ENCODE peak calls at places on chromosomes 12 and 14, in five cellular contexts. W, E, B, L and S are unnamed samples.

GRCh38 chr12:3231399-3231876 is 154.3 kb downstream of the TSPAN9 start:
- DNase-seq in E (no peak), W (peak; percentile 81), B (no peak), L (no peak), S (peak; percentile 48)

GRCh38 chr12:113846883-113847282 is 119.2 kb downstream of the RBM19 start:
- DNase-seq in W (no peak), B (no peak), E (no peak), L (peak; percentile 47), S (no peak)

GRCh38 chr12:57558864-57559263 is 9.0 kb downstream of the KIF5A start:
- DNase-seq in E (no peak), W (no peak), B (no peak), L (no peak), S (no peak)

GRCh38 chr12:30188602-30189326 is 405.0 kb upstream of the TMTC1 start:
- DNase-seq in L (no peak), E (no peak), W (no peak), B (no peak), S (no peak)

GRCh38 chr14:102644523-102644922 is 52.1 kb downstream of the RCOR1 start:
- DNase-seq in L (no peak), E (no peak), W (no peak), B (no peak), S (no peak)

GRCh38 chr12:101698782-101699347 is 1.4 kb downstream of the CHPT1 start:
- DNase-seq in B (peak; percentile 12), E (no peak), W (no peak), L (peak; percentile 46), S (no peak)

GRCh38 chr12:57626111-57626928 is 6.7 kb downstream of the B4GALNT1 start:
- DNase-seq in L (no peak), B (no peak), W (peak; percentile 46), E (no peak), S (no peak)

GRCh38 chr14:34030864-34031263 is 80.0 kb upstream of the EGLN3 start:
- DNase-seq in B (peak; percentile 35), L (peak; percentile 70), W (no peak), E (peak; percentile 54), S (no peak)

GRCh38 chr14:71380271-71380670 is 473.0 kb downstream of the PCNX1 start:
- DNase-seq in E (peak; percentile 97), B (peak; percentile 47), L (peak; percentile 38), W (no peak), S (no peak)

GRCh38 chr14:103078860-103079587 is 5.0 kb upstream of the LBHD2 start:
- DNase-seq in W (no peak), L (no peak), E (no peak), B (no peak), S (no peak)

GRCh38 chr12:67981236-67982164 is 7.7 kb upstream of the IFNG-AS1 start:
- DNase-seq in W (no peak), L (peak; percentile 70), B (peak; percentile 89), E (peak; percentile 58), S (no peak)

GRCh38 chr14:50062438-50063039 is 53.8 kb downstream of the VCPKMT start:
- DNase-seq in E (peak; percentile 35), B (peak; percentile 83), L (peak; percentile 85), W (no peak), S (no peak)

GRCh38 chr14:99237288-99237687 is 34.7 kb downstream of the BCL11B start:
- DNase-seq in E (no peak), L (no peak), W (no peak), B (no peak), S (no peak)

GRCh38 chr14:99626041-99626648 is 18.8 kb upstream of the HHIPL1 start:
- DNase-seq in L (no peak), E (no peak), B (peak; percentile 23), W (no peak), S (no peak)

GRCh38 chr12:83092101-83092500 is 405.4 kb downstream of the TMTC2 start:
- DNase-seq in E (no peak), L (no peak), W (no peak), B (no peak), S (peak; percentile 9)

GRCh38 chr14:50622978-50623377 is 45.1 kb downstream of the SAV1 start:
- DNase-seq in W (no peak), L (no peak), E (no peak), B (no peak), S (no peak)

GRCh38 chr12:131929530-131930456 is 717 bp downstream of the PUS1 start:
- DNase-seq in L (peak; percentile 46), B (peak; percentile 10), E (peak; percentile 25), W (no peak), S (no peak)

GRCh38 chr12:1517007-1517406 is 77.4 kb downstream of the FBXL14 start:
- DNase-seq in W (peak; percentile 90), B (peak; percentile 82), L (peak; percentile 54), E (peak; percentile 73), S (no peak)

GRCh38 chr12:46483572-46484395 is 111.2 kb upstream of the SLC38A2 start:
- DNase-seq in B (peak; percentile 59), E (no peak), W (no peak), L (peak; percentile 66), S (no peak)

DNA sequence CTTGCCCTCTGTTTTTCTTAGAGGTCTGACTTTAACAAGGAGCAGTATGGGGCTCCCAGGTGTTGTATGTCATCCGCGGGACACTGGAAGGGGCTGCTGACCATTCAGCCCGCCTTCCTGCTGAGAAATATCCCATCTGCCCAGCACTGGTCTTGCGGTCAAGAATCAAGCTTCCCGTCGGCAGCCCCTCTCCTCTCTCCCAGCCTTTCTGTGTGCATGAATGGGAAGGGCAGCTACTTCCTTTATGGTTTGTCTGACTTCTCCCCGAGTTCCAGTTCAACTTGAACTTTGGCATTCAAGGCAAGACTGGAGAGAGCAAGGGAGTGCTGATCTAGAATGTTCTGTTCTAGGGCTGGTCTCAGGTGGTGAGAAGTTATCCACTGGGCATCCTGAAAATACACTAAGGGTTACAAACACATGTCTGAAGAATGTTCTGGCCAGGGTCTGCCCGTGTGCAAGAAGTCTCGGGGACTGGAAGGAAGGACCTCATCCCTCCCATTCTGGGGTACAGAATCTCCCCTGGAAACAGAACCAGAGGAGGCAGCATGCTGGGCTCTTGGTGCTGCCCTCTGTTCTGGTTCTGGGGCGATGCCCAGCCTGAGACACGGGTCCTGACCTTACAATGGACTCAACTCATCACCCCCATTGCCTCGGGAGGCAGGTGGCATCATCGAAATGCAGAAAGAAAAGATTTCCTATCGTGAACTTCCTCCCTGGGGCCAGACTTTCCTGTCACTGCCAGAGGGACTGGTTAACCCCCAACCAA is 51.7 kb downstream of the PSMA6 start:
- DNase-seq in E (no peak), L (no peak), W (no peak), B (no peak), S (no peak)
- H2AK5ac ChIP-seq in E (peak overlapping the region; percentile 37), L (no peak overlapping the region), W (no peak overlapping the region), B (no peak overlapping the region), S (no peak overlapping the region)

DNA sequence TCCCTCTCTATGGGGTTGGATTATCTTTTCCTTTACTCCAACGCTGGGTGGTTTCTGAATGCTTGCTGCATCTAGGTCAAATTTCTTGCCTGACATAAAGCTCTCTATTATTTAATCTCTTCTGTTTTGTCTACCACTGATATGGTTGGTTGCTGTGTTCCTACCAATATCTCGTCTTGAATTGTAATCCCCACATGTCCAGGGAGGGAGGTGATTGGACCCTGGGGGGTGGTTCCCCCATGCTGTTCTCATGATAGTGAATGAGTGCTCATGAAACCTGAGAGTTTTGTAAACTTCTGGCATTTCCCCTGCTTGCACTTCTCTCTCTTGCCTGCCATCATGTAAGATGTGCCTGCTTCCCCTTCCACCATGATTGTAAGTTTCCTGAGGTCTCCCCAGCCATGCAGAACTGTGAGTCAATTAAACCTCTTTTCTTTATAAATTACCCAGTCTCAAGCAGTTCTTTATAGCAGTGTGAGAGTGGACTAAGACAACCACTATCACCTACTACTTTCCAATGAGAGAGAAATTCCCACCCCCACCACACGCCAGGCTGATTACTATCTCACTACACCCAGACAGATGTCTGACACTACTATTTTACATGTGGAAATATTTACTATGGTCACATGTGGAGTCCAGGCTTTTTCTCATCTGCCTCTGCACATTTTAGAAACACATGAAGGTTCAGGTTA is 69.2 kb upstream of the ATP2B1 start:
- DNase-seq in W (no peak), L (no peak), B (no peak), E (no peak), S (no peak)
- H3K14ac ChIP-seq in W (no peak overlapping the region), L (no peak overlapping the region), B (peak overlapping the region; percentile 21), E (no peak overlapping the region), S (no peak overlapping the region)

DNA sequence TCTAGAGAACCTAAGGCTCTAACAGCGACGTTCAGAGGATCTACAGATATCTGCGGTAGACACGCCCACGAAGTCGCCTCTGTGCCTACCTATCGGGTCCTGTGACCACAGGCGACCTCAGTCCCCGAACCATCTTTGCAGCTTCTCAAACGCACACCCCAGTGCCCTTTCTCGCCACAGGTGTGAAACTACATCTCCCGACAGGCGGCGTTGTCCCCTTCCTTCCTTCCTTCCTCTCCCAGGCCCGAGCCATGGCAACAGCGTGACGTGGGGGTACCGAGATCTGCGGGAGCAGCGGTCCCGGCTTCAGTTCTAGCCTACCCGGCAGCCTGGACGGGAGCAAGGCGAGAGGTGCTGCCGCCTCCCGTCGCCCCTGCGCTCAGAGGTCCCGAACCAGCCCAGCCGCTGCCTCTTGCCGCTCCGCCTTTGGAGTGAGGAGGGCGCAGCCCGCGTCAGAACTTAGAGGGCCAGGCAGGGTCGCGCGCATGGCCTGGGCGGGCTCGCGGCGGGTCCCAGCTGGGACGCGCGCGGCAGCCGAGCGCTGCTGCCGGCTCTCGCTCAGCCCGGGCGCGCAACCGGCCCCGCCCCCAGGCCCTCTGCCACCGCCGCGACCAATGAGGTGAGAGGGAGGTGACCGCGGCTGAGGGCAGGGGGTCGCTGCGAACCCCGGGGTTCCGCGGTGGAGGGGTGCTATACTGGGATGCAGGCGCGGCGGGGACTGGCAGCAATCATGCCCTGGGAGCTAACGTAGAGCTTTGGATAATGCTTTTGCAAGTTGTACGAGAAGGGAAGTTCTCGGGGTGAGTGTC is at the start of gene COQ10A:
- DNase-seq in B (peak; percentile 82), E (peak; percentile 90), L (peak; percentile 93), W (peak; percentile 95), S (peak; percentile 87)
- H2BK5ac ChIP-seq in B (peak within 1 kb of the TSS; percentile 78), E (peak within 1 kb of the TSS; percentile 42), L (no peak within 1 kb of the TSS), W (peak within 1 kb of the TSS; percentile 99), S (peak within 1 kb of the TSS; percentile 70)

GRCh38 chr12:75341873-75342272 is 7.4 kb downstream of the GLIPR1L1 start:
- DNase-seq in L (no peak), B (peak; percentile 4), W (no peak), E (peak; percentile 87), S (no peak)
- H2AK5ac ChIP-seq in L (no peak overlapping the region), B (no peak overlapping the region), W (no peak overlapping the region), E (no peak overlapping the region), S (no peak overlapping the region)

GRCh38 chr14:90568405-90568804 is 171.6 kb downstream of the CALM1 start:
- DNase-seq in E (no peak), B (no peak), L (no peak), W (no peak), S (no peak)
- H3K14ac ChIP-seq in E (no peak overlapping the region), B (no peak overlapping the region), L (no peak overlapping the region), W (no peak overlapping the region), S (no peak overlapping the region)

DNA sequence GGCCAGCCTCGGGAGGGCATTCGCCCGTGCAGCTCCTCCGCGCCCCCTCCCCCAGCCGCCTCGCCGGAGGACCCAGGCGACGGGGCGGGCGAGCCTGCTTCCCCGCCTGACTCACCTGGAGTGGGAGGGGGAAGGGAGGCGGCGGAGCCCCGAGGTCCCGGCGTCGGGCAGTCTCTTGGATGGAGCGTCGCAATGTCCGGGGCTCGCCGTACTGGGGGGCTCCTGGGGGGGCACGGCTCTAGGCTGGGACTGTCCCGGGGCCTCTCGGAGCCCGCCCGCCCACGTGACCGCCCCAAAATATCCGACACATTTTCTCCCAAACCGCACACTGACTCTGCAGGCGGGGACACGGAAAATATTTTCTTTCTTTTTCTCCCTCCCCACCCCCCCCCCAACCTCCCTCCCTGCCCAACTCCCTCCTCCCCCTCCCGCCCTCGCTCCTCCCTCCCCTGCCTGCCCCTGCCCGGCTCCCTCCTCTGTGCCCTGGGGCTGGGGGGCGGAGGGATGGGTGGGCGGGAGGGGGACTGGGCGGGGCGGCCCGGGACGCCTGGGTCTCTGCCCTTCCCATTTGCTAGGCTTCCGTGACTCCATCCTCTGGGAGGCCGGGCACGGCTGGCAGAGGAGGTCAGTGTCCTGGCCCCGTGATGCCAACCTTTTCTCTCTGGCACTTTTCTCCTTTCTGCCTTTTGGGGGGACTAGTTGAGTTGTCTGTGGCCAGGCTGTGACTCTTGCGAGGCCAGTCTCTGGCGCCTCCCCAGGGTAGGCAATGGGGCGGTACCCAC is at the start of gene RARG:
- DNase-seq in B (no peak), L (peak; percentile 51), E (peak; percentile 60), W (peak; percentile 83), S (no peak)
- H2BK5ac ChIP-seq in B (no peak within 1 kb of the TSS), L (peak within 1 kb of the TSS; percentile 35), E (peak within 1 kb of the TSS; percentile 82), W (peak within 1 kb of the TSS; percentile 93), S (no peak within 1 kb of the TSS)